ENCODE peak calls at places on chromosome 17, in nine cellular contexts. G is brain microvascular endothelial cell, U is thoracic aorta, L is putamen, Y is Kasumi-1, B is hepatocyte, K is Peyer's patch, A is lower leg skin, S is tibial nerve. V is an unnamed sample.

GRCh38 chr17:76281573-76282371 is 16.6 kb downstream of the UBALD2 start:
- DNase-seq in G (no peak), U (no peak), L (no peak), Y (no peak), B (no peak), K (no peak), A (no peak), S (no peak), V (no peak)

GRCh38 chr17:1201132-1201702 is 21.4 kb upstream of the ABR start:
- DNase-seq in G (no peak), U (no peak), L (no peak), Y (no peak), B (no peak), K (peak), A (no peak), S (no peak), V (no peak)

GRCh38 chr17:69773081-69773480 is 301.9 kb upstream of the KCNJ16 start:
- DNase-seq in G (no peak), U (no peak), L (no peak), Y (no peak), B (no peak), K (no peak), A (no peak), S (no peak), V (no peak)

GRCh38 chr17:77371117-77371887 is 230.5 kb downstream of the SEC14L1 start:
- DNase-seq in G (peak), U (no peak), L (no peak), Y (no peak), B (no peak), K (no peak), A (no peak), S (no peak), V (no peak)

GRCh38 chr17:78466786-78467715 is 88.6 kb downstream of the PGS1 start:
- DNase-seq in G (no peak), U (no peak), L (no peak), Y (no peak), B (no peak), K (no peak), A (no peak), S (no peak), V (no peak)

GRCh38 chr17:1726626-1727257 is 2.2 kb downstream of the WDR81 start:
- DNase-seq in G (no peak), U (no peak), L (no peak), Y (no peak), B (no peak), K (no peak), A (no peak), S (no peak), V (no peak)

GRCh38 chr17:8555062-8555461 is 75.5 kb downstream of the MYH10 start:
- DNase-seq in G (no peak), U (no peak), L (no peak), Y (no peak), B (no peak), K (no peak), A (no peak), S (no peak), V (no peak)

GRCh38 chr17:4968166-4968915 is 724 bp upstream of the SPAG7 start:
- DNase-seq in G (no peak), U (no peak), L (no peak), Y (no peak), B (peak), K (peak), A (no peak), S (no peak), V (peak)

GRCh38 chr17:82390860-82391435 is 19.4 kb downstream of the UTS2R start:
- DNase-seq in G (no peak), U (no peak), L (no peak), Y (no peak), B (no peak), K (no peak), A (no peak), S (no peak), V (no peak)

GRCh38 chr17:29140051-29140582 is 40.1 kb downstream of the MYO18A start:
- DNase-seq in G (peak), U (peak), L (no peak), Y (peak), B (peak), K (peak), A (peak), S (peak), V (no peak)

GRCh38 chr17:67276075-67276474 is 31.1 kb upstream of the HELZ start:
- DNase-seq in G (no peak), U (no peak), L (no peak), Y (no peak), B (no peak), K (no peak), A (no peak), S (no peak), V (no peak)

GRCh38 chr17:47776330-47777197 is 43.5 kb downstream of the TBX21 start:
- DNase-seq in G (peak), U (no peak), L (no peak), Y (peak), B (peak), K (no peak), A (no peak), S (no peak), V (no peak)

GRCh38 chr17:77369544-77369971 is 228.8 kb downstream of the SEC14L1 start:
- DNase-seq in G (no peak), U (no peak), L (no peak), Y (no peak), B (no peak), K (no peak), A (no peak), S (no peak), V (no peak)

GRCh38 chr17:19000531-19001011 is 4.0 kb downstream of the FAM83G start:
- DNase-seq in G (peak), U (no peak), L (no peak), Y (no peak), B (peak), K (no peak), A (no peak), S (no peak), V (no peak)

GRCh38 chr17:62093188-62094155 is 28.4 kb upstream of the MED13 start:
- DNase-seq in G (peak), U (no peak), L (no peak), Y (no peak), B (no peak), K (no peak), A (no peak), S (no peak), V (no peak)

GRCh38 chr17:29368926-29369325 is 21.2 kb upstream of the TAOK1 start:
- DNase-seq in G (peak), U (no peak), L (no peak), Y (no peak), B (no peak), K (no peak), A (no peak), S (no peak), V (no peak)

GRCh38 chr17:41904242-41904841 is 14.4 kb downstream of the ACLY start:
- DNase-seq in G (no peak), U (no peak), L (no peak), Y (no peak), B (no peak), K (no peak), A (no peak), S (no peak), V (no peak)

GRCh38 chr17:7820231-7820630 is 13.8 kb upstream of the KDM6B start:
- DNase-seq in G (no peak), U (no peak), L (no peak), Y (no peak), B (peak), K (no peak), A (no peak), S (no peak), V (no peak)

GRCh38 chr17:48812001-48812400 is 5.0 kb downstream of the TTLL6 start:
- DNase-seq in G (no peak), U (no peak), L (no peak), Y (no peak), B (no peak), K (no peak), A (no peak), S (no peak), V (no peak)

GRCh38 chr17:67443931-67444597 is 67.0 kb downstream of the PITPNC1 start:
- DNase-seq in G (no peak), U (no peak), L (no peak), Y (no peak), B (no peak), K (no peak), A (peak), S (no peak), V (no peak)

GRCh38 chr17:14201595-14201994 is 35.1 kb downstream of the CDRT15 start:
- DNase-seq in G (no peak), U (no peak), L (no peak), Y (no peak), B (no peak), K (peak), A (no peak), S (no peak), V (no peak)

GRCh38 chr17:36544049-36544319 is 735 bp upstream of the GGNBP2 start:
- DNase-seq in G (peak), U (no peak), L (no peak), Y (peak), B (peak), K (peak), A (no peak), S (no peak), V (peak)

GRCh38 chr17:57834146-57834741 is 15.6 kb downstream of the MRPS23 start:
- DNase-seq in G (no peak), U (peak), L (no peak), Y (no peak), B (no peak), K (no peak), A (no peak), S (no peak), V (no peak)

GRCh38 chr17:49365667-49366066 is 3.6 kb upstream of the ZNF652 start:
- DNase-seq in G (no peak), U (no peak), L (peak), Y (peak), B (peak), K (no peak), A (no peak), S (no peak), V (no peak)

GRCh38 chr17:80482555-80483308 is 6.3 kb upstream of the NPTX1 start:
- DNase-seq in G (peak), U (no peak), L (no peak), Y (no peak), B (no peak), K (no peak), A (no peak), S (no peak), V (no peak)

V was measured in frontal cortex.